ENCODE peak calls at places on chromosomes 3 and 15, in ten cellular contexts. V is adrenal gland, T is GM12892, U is lower leg skin, J is body of pancreas, Z is stomach, I is GM12878, O is HCT116, B is sigmoid colon, R is thyroid gland. H is an unnamed sample.

GRCh38 chr3:192445768-192446644 is 281.3 kb downstream of the FGF12 start:
- DNase-seq in R (no peak), B (no peak), V (no peak), U (no peak), I (no peak), Z (no peak), O (no peak), J (no peak), T (no peak), H (no peak)

GRCh38 chr3:50583897-50584296 is 14.6 kb downstream of the HEMK1 start:
- DNase-seq in U (peak; percentile 96), I (no peak), B (peak; percentile 93), T (no peak), J (peak; percentile 87), O (no peak), R (peak; percentile 99), Z (no peak), V (no peak), H (no peak)

GRCh38 chr15:80530737-80531365 is 126.7 kb downstream of the ARNT2 start:
- DNase-seq in U (no peak), J (no peak), O (no peak), T (no peak), B (no peak), I (no peak), R (no peak), V (no peak), Z (no peak), H (no peak)

GRCh38 chr3:172070269-172070668 is 30.9 kb downstream of the FNDC3B start:
- DNase-seq in R (no peak), T (no peak), Z (no peak), B (no peak), O (no peak), U (no peak), J (no peak), V (no peak), I (no peak), H (no peak)

GRCh38 chr15:77589839-77590238 is 42.9 kb downstream of the LINGO1 start:
- DNase-seq in I (no peak), R (peak; percentile 15), J (no peak), B (no peak), Z (no peak), U (no peak), V (no peak), O (no peak), T (no peak), H (no peak)

GRCh38 chr3:125375950-125376679 is 990 bp upstream of the ZNF148 start:
- DNase-seq in V (no peak), I (no peak), U (no peak), Z (no peak), O (no peak), R (no peak), J (no peak), B (no peak), T (no peak), H (peak; percentile 43)

GRCh38 chr3:27312044-27312668 is 57.0 kb downstream of the NEK10 start:
- DNase-seq in Z (no peak), B (no peak), V (no peak), I (peak; percentile 15), J (peak; percentile 8), O (peak; percentile 75), R (no peak), T (peak; percentile 13), U (no peak), H (peak; percentile 55)

GRCh38 chr3:143329567-143330164 is 210.1 kb downstream of the CHST2 start:
- DNase-seq in T (no peak), J (peak; percentile 7), U (no peak), B (no peak), O (no peak), I (no peak), R (peak; percentile 18), Z (no peak), V (no peak), H (no peak)

GRCh38 chr3:14879161-14879888 is 60.6 kb downstream of the FGD5 start:
- DNase-seq in U (peak; percentile 88), T (no peak), O (no peak), J (no peak), B (peak; percentile 67), R (no peak), Z (no peak), V (no peak), I (no peak), H (no peak)

GRCh38 chr15:41805711-41806110 is 22.2 kb upstream of the JMJD7 start:
- DNase-seq in Z (no peak), O (no peak), J (no peak), U (no peak), T (no peak), R (no peak), B (peak; percentile 11), I (no peak), V (no peak), H (no peak)

GRCh38 chr3:107676469-107677309 is 153.9 kb downstream of the BBX start:
- DNase-seq in O (peak; percentile 4), V (no peak), I (no peak), Z (no peak), B (no peak), U (no peak), R (no peak), J (no peak), T (no peak), H (peak; percentile 39)

GRCh38 chr3:42651248-42652091 is 2.0 kb upstream of the ZBTB47 start:
- DNase-seq in V (no peak), J (no peak), R (no peak), B (no peak), U (no peak), I (no peak), O (no peak), T (no peak), Z (no peak), H (no peak)

GRCh38 chr15:69509131-69509530 is 56.5 kb downstream of the RPLP1 start:
- DNase-seq in T (no peak), R (no peak), J (no peak), O (no peak), B (no peak), V (no peak), U (peak; percentile 36), I (no peak), Z (no peak), H (peak; percentile 46)

GRCh38 chr3:51670711-51671089 is 352 bp upstream of the TEX264 start:
- DNase-seq in O (no peak), U (no peak), R (no peak), I (no peak), T (no peak), J (no peak), B (no peak), Z (no peak), V (no peak), H (no peak)

GRCh38 chr3:164723396-164723795 is 354.9 kb downstream of the SI start:
- DNase-seq in J (no peak), U (no peak), R (no peak), I (no peak), O (no peak), Z (no peak), B (no peak), T (no peak), V (no peak), H (no peak)

GRCh38 chr3:191963182-191963581 is 502.2 kb downstream of the PYDC2 start:
- DNase-seq in U (no peak), O (no peak), V (no peak), Z (no peak), J (no peak), R (no peak), I (no peak), B (no peak), T (no peak), H (no peak)

DNA sequence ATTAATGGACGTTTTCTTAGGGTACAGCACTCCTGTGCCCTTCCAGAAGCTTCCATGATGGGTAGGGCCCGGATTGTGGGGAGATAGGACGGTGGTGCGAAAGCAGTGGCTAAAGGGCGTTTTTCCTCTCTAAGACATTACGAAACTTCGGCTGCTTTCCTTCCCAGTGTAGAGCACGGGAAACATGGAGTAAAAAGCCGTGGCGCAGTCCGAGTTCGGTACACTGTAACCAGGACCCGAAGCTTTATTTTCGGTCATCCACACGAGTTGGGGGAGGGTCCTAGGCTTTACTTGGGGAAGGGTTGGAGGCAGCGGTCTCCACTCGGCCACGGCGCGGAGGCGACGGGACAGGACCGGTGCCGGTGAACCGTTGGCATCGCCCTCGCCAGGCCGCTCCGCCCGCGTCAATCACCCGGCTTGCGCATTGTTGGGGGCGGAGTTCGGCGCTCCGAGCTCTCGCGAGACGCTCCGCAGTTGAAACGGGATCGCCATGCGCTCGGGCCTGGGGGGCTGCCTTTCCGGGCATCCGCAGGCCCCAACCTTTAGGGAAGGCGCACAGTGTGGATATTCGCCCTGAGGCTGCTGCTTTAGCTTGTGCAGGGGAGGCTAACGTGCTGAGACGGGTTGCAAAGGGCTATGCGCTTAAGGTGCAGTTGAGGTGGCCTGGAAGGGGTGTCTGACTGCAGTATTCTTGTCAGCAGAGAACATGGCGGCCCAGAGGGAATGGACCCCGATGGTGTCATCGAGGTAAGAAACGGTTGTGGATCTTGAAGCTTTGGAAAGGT is 546 bp downstream of the EIF4A2 start:
- DNase-seq in V (peak; percentile 91), U (peak; percentile 96), O (no peak), I (no peak), J (peak; percentile 89), B (peak; percentile 94), R (peak; percentile 84), T (peak; percentile 58), Z (peak; percentile 88), H (peak; percentile 89)
- TF ChIP-seq POLR2A in V (peak; percentile 43), U (peak; percentile 81), O (no peak), I (peak; percentile 88), J (no peak), B (peak; percentile 35), R (peak; percentile 84), T (peak; percentile 29), Z (no peak), H (peak; percentile 97)

GRCh38 chr15:70892002-70892911 is at the start of the genes LRRC49 and THAP10:
- DNase-seq in U (peak; percentile 96), B (peak; percentile 95), O (peak; percentile 88), R (peak; percentile 93), V (peak; percentile 84), I (peak; percentile 64), J (peak; percentile 89), Z (peak; percentile 82), T (peak; percentile 37), H (peak; percentile 86)
- TF ChIP-seq POLR2A in U (no peak), B (no peak), O (no peak), R (no peak), V (peak; percentile 41), I (peak; percentile 30), J (no peak), Z (no peak), T (peak; percentile 39), H (peak; percentile 6)

DNA sequence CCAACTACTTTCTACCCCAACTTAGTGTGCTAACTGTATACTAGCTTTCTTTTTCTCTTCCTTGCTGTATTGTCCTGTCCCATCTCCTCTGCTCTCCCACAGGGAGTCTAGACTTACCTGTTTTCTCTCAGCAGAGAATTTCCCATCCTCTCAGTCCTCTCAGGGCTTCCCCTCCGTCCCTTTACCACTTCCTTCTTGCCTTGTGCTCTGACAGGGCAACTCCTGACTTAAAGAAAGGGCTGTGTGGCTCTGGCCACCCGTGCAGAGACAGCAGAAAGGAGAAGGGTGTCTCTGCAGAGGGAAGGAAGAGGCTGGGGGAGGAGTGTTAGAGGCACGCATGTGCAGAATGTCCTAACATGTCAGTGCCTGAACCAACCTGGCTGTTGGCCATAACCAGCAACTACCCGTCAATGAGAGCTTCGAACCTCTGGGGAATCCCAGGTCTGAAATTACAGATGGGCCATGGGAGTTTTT is at the start of gene GCSAM:
- DNase-seq in J (peak; percentile 57), B (peak; percentile 70), Z (no peak), V (peak; percentile 23), T (no peak), I (peak; percentile 100), O (no peak), R (peak; percentile 12), U (no peak), H (no peak)
- TF ChIP-seq POLR2A in J (no peak), B (no peak), Z (no peak), V (no peak), T (peak; percentile 93), I (peak; percentile 93), O (no peak), R (no peak), U (no peak), H (no peak)

GRCh38 chr15:83207622-83208356 is at the start of gene HDGFL3:
- DNase-seq in J (peak; percentile 53), U (peak; percentile 92), V (peak; percentile 61), R (peak; percentile 69), I (no peak), O (no peak), B (peak; percentile 81), Z (peak; percentile 46), T (peak; percentile 42), H (peak; percentile 75)
- TF ChIP-seq POLR2A in J (no peak), U (no peak), V (peak; percentile 45), R (no peak), I (peak; percentile 79), O (no peak), B (no peak), Z (no peak), T (peak; percentile 64), H (no peak)

H was measured in erythroblast.